ENCODE peak calls at places on chromosomes 6 and 20, in nine cellular contexts. E, D, O, S, L, H, T, I and J are unnamed samples.

GRCh38 chr6:1580109-1580508 is 29.6 kb upstream of the FOXC1 start:
- DNase-seq in E (no peak), D (no peak), O (no peak), S (no peak), L (no peak), H (peak; percentile 46), T (no peak), I (no peak), J (no peak)

GRCh38 chr20:40757087-40757486 is 68.1 kb upstream of the MAFB start:
- DNase-seq in E (no peak), D (no peak), O (no peak), S (no peak), L (no peak), H (peak; percentile 21), T (no peak), I (no peak), J (no peak)

GRCh38 chr20:61290721-61291120 is 38.7 kb downstream of the CDH4 start:
- DNase-seq in E (no peak), D (no peak), O (no peak), S (no peak), L (no peak), H (no peak), T (no peak), I (no peak), J (no peak)

GRCh38 chr6:142934599-142934998 is 10.4 kb downstream of the HIVEP2 start:
- DNase-seq in E (no peak), D (no peak), O (no peak), S (no peak), L (no peak), H (no peak), T (no peak), I (no peak), J (no peak)

GRCh38 chr6:1796706-1797529 is 187.2 kb downstream of the FOXC1 start:
- DNase-seq in E (no peak), D (no peak), O (no peak), S (no peak), L (no peak), H (no peak), T (no peak), I (peak; percentile 9), J (no peak)

GRCh38 chr6:17429381-17430061 is 36.1 kb downstream of the CAP2 start:
- DNase-seq in E (no peak), D (no peak), O (no peak), S (no peak), L (no peak), H (peak; percentile 31), T (no peak), I (no peak), J (no peak)

GRCh38 chr6:169868458-169868857 is 117.0 kb downstream of the ERMARD start:
- DNase-seq in E (peak; percentile 38), D (peak; percentile 62), O (peak; percentile 44), S (no peak), L (no peak), H (no peak), T (no peak), I (no peak), J (no peak)

GRCh38 chr6:3455490-3456394 is 1.1 kb downstream of the SLC22A23 start:
- DNase-seq in E (peak; percentile 77), D (peak; percentile 43), O (no peak), S (no peak), L (peak; percentile 63), H (peak; percentile 6), T (no peak), I (no peak), J (no peak)

GRCh38 chr6:114100421-114100820 is 129.5 kb upstream of the HDAC2 start:
- DNase-seq in E (no peak), D (no peak), O (no peak), S (no peak), L (no peak), H (peak; percentile 10), T (peak; percentile 43), I (peak; percentile 6), J (no peak)

GRCh38 chr6:111727041-111727440 is 121.4 kb upstream of the TRAF3IP2 start:
- DNase-seq in E (no peak), D (no peak), O (no peak), S (no peak), L (no peak), H (peak; percentile 17), T (no peak), I (peak; percentile 68), J (no peak)

GRCh38 chr6:35085359-35086281 is 55.5 kb downstream of the TCP11 start:
- DNase-seq in E (no peak), D (peak; percentile 6), O (peak; percentile 6), S (no peak), L (no peak), H (no peak), T (no peak), I (no peak), J (no peak)

GRCh38 chr20:45374101-45374467 is 4.0 kb downstream of the TP53TG5 start:
- DNase-seq in E (no peak), D (no peak), O (no peak), S (no peak), L (no peak), H (no peak), T (no peak), I (no peak), J (no peak)

GRCh38 chr20:20211274-20211987 is 156.5 kb upstream of the INSM1 start:
- DNase-seq in E (peak; percentile 63), D (no peak), O (no peak), S (no peak), L (no peak), H (no peak), T (peak; percentile 60), I (peak; percentile 59), J (no peak)

GRCh38 chr6:32886674-32887383 is 32.8 kb downstream of the PSMB9 start:
- DNase-seq in E (no peak), D (no peak), O (no peak), S (no peak), L (no peak), H (peak; percentile 78), T (peak; percentile 60), I (peak; percentile 86), J (no peak)

GRCh38 chr6:53741417-53741816 is 53.4 kb upstream of the LRRC1 start:
- DNase-seq in E (no peak), D (peak; percentile 52), O (no peak), S (no peak), L (no peak), H (peak; percentile 23), T (no peak), I (no peak), J (no peak)

GRCh38 chr20:44142416-44142815 is 44.6 kb downstream of the JPH2 start:
- DNase-seq in E (no peak), D (no peak), O (no peak), S (no peak), L (no peak), H (peak; percentile 49), T (peak; percentile 59), I (no peak), J (no peak)